ENCODE peak calls at places on chromosomes 6 and 20, in six cellular contexts. One of them, this sample, is unnamed.

GRCh38 chr6:44004625-44005506 is 122.4 kb downstream of the MRPL14 start:
- DNase-seq in SK-N-SH: peak
- DNase-seq in endodermal cell: peak
- DNase-seq in HCT116: no peak
- DNase-seq in psoas muscle: no peak
- DNase-seq in coronary artery: no peak
- DNase-seq in this sample: no peak

GRCh38 chr6:168596316-168596715 is 155.3 kb downstream of the SMOC2 start:
- DNase-seq in SK-N-SH: no peak
- DNase-seq in coronary artery: peak
- DNase-seq in psoas muscle: no peak
- DNase-seq in HCT116: no peak
- DNase-seq in endodermal cell: no peak
- DNase-seq in this sample: no peak

GRCh38 chr6:150413768-150414167 is 45.0 kb downstream of the IYD start:
- DNase-seq in coronary artery: no peak
- DNase-seq in psoas muscle: no peak
- DNase-seq in HCT116: no peak
- DNase-seq in SK-N-SH: no peak
- DNase-seq in endodermal cell: no peak
- DNase-seq in this sample: no peak

GRCh38 chr20:44841955-44842354 is 31.6 kb upstream of the RIMS4 start:
- DNase-seq in endodermal cell: no peak
- DNase-seq in coronary artery: no peak
- DNase-seq in psoas muscle: no peak
- DNase-seq in HCT116: no peak
- DNase-seq in SK-N-SH: no peak
- DNase-seq in this sample: no peak

GRCh38 chr6:7723041-7723447 is 2.9 kb upstream of the BMP6 start:
- DNase-seq in HCT116: peak
- DNase-seq in psoas muscle: peak
- DNase-seq in endodermal cell: peak
- DNase-seq in SK-N-SH: peak
- DNase-seq in coronary artery: no peak
- DNase-seq in this sample: peak

GRCh38 chr6:22437665-22438064 is 131.7 kb upstream of the HDGFL1 start:
- DNase-seq in endodermal cell: no peak
- DNase-seq in coronary artery: no peak
- DNase-seq in SK-N-SH: no peak
- DNase-seq in HCT116: no peak
- DNase-seq in psoas muscle: no peak
- DNase-seq in this sample: no peak

GRCh38 chr20:49768204-49769124 is 44.2 kb upstream of the SLC9A8 start:
- DNase-seq in SK-N-SH: no peak
- DNase-seq in endodermal cell: peak
- DNase-seq in HCT116: no peak
- DNase-seq in coronary artery: no peak
- DNase-seq in psoas muscle: peak
- DNase-seq in this sample: peak

GRCh38 chr20:45044601-45045000 is 56.3 kb downstream of the KCNS1 start:
- DNase-seq in endodermal cell: no peak
- DNase-seq in HCT116: no peak
- DNase-seq in psoas muscle: no peak
- DNase-seq in SK-N-SH: no peak
- DNase-seq in coronary artery: no peak
- DNase-seq in this sample: no peak

GRCh38 chr6:28808383-28808782 is 115.4 kb downstream of the TRIM27 start:
- DNase-seq in coronary artery: no peak
- DNase-seq in psoas muscle: no peak
- DNase-seq in endodermal cell: no peak
- DNase-seq in HCT116: no peak
- DNase-seq in SK-N-SH: no peak
- DNase-seq in this sample: no peak

GRCh38 chr6:81749704-81750103 is 2.8 kb downstream of the TENT5A start:
- DNase-seq in psoas muscle: no peak
- DNase-seq in coronary artery: no peak
- DNase-seq in HCT116: no peak
- DNase-seq in endodermal cell: no peak
- DNase-seq in SK-N-SH: no peak
- DNase-seq in this sample: no peak

GRCh38 chr20:39897058-39897457 is 792.0 kb downstream of the MAFB start:
- DNase-seq in endodermal cell: no peak
- DNase-seq in psoas muscle: no peak
- DNase-seq in HCT116: no peak
- DNase-seq in SK-N-SH: no peak
- DNase-seq in coronary artery: no peak
- DNase-seq in this sample: no peak

GRCh38 chr20:4040283-4041179 is 25.2 kb upstream of the RNF24 start:
- DNase-seq in SK-N-SH: no peak
- DNase-seq in endodermal cell: peak
- DNase-seq in coronary artery: no peak
- DNase-seq in HCT116: no peak
- DNase-seq in psoas muscle: no peak
- DNase-seq in this sample: no peak

GRCh38 chr20:42612262-42612661 is 577.4 kb downstream of the PTPRT start:
- DNase-seq in SK-N-SH: no peak
- DNase-seq in HCT116: no peak
- DNase-seq in coronary artery: no peak
- DNase-seq in endodermal cell: no peak
- DNase-seq in psoas muscle: no peak
- DNase-seq in this sample: no peak

GRCh38 chr6:112054520-112055160 is 736 bp downstream of the CCN6 start:
- DNase-seq in endodermal cell: no peak
- DNase-seq in SK-N-SH: no peak
- DNase-seq in HCT116: no peak
- DNase-seq in psoas muscle: no peak
- DNase-seq in coronary artery: no peak
- DNase-seq in this sample: no peak

GRCh38 chr6:131846023-131846663 is 38.3 kb downstream of the ENPP1 start:
- DNase-seq in psoas muscle: no peak
- DNase-seq in HCT116: no peak
- DNase-seq in SK-N-SH: no peak
- DNase-seq in endodermal cell: no peak
- DNase-seq in coronary artery: no peak
- DNase-seq in this sample: no peak

DNA sequence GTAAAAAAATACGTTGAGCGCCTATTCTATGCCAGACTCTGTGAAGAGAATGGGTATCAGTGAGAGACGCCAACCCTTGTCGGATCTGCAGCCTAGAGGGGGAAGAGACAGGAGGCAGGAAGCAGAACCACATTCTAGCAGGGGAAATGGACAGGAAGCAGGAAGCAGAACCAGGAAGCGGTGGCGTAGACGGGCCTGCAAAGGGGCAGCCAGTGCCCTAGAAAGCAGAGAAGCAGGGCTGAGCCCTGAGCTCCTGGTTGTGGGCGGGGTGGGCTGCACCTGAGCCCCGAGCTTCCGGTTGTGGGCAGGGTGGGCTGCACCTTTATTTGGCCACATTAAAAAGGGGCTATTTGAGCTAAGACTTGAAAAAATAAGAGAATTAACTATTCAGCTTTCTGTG is 71.9 kb downstream of the FAM120B start:
- DNase-seq in psoas muscle: no peak
- DNase-seq in coronary artery: no peak
- DNase-seq in SK-N-SH: no peak
- DNase-seq in endodermal cell: no peak
- DNase-seq in HCT116: no peak
- DNase-seq in this sample: no peak
- H3K27ac ChIP-seq in psoas muscle: no peak
- H3K27ac ChIP-seq in coronary artery: no peak
- H3K27ac ChIP-seq in SK-N-SH: no peak
- H3K27ac ChIP-seq in endodermal cell: no peak
- H3K27ac ChIP-seq in HCT116: no peak
- H3K27ac ChIP-seq in this sample: no peak

DNA sequence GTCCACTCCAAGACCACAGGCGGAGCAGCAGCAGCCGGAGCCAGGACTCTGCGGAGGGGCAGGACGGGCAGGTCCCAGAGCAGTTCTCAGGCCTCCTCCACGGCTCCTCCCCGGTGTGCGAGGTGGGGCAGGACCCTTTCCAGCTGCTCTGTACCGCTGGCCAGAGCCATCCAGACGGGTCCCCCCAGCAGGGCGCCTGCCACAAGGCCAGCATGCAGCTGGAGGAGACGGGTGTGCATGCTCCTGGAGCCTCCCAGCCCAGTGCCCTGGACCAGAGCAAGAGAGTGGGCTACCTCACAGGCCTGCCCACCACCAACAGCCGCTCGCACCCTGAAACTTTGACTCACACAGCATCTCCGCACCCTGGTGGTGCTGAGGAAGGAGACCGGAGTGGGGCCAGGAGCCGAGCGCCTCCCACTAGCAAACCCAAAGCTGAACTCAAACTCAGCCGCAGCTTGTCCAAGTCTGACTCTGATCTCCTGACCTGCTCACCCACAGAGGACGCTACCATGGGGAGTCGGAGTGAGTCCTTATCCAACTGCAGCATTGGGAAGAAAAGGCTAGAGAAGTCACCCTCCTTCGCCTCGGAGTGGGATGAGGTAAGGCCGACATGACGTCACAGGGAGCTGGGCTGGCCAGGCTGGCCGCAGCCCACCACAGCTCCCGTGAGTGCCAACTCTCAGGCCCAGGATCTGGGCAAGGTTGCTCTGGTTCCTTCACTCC is 123.5 kb downstream of the TCP11 start:
- DNase-seq in coronary artery: peak
- DNase-seq in endodermal cell: peak
- DNase-seq in psoas muscle: peak
- DNase-seq in SK-N-SH: no peak
- DNase-seq in HCT116: no peak
- DNase-seq in this sample: no peak
- H3K4me3 ChIP-seq in coronary artery: peak
- H3K4me3 ChIP-seq in endodermal cell: no peak
- H3K4me3 ChIP-seq in psoas muscle: peak
- H3K4me3 ChIP-seq in SK-N-SH: no peak
- H3K4me3 ChIP-seq in HCT116: no peak
- H3K4me3 ChIP-seq in this sample: no peak

GRCh38 chr6:4549556-4550226 is 226.5 kb upstream of the CDYL start:
- DNase-seq in endodermal cell: no peak
- DNase-seq in coronary artery: no peak
- DNase-seq in SK-N-SH: no peak
- DNase-seq in HCT116: no peak
- DNase-seq in psoas muscle: no peak
- DNase-seq in this sample: no peak

GRCh38 chr6:4554645-4555044 is 221.6 kb upstream of the CDYL start:
- DNase-seq in endodermal cell: no peak
- DNase-seq in HCT116: no peak
- DNase-seq in psoas muscle: no peak
- DNase-seq in SK-N-SH: no peak
- DNase-seq in coronary artery: no peak
- DNase-seq in this sample: no peak

GRCh38 chr6:4545929-4546328 is 230.3 kb upstream of the CDYL start:
- DNase-seq in SK-N-SH: no peak
- DNase-seq in coronary artery: no peak
- DNase-seq in psoas muscle: no peak
- DNase-seq in HCT116: no peak
- DNase-seq in endodermal cell: no peak
- DNase-seq in this sample: no peak

GRCh38 chr6:4553387-4553786 is 222.8 kb upstream of the CDYL start:
- DNase-seq in coronary artery: no peak
- DNase-seq in SK-N-SH: no peak
- DNase-seq in HCT116: no peak
- DNase-seq in psoas muscle: no peak
- DNase-seq in endodermal cell: no peak
- DNase-seq in this sample: no peak

GRCh38 chr6:4550227-4550597 is 226.0 kb upstream of the CDYL start:
- DNase-seq in SK-N-SH: no peak
- DNase-seq in HCT116: no peak
- DNase-seq in coronary artery: no peak
- DNase-seq in psoas muscle: no peak
- DNase-seq in endodermal cell: no peak
- DNase-seq in this sample: no peak
- H3K27ac ChIP-seq in SK-N-SH: no peak
- H3K27ac ChIP-seq in HCT116: no peak
- H3K27ac ChIP-seq in coronary artery: no peak
- H3K27ac ChIP-seq in psoas muscle: no peak
- H3K27ac ChIP-seq in endodermal cell: no peak
- H3K27ac ChIP-seq in this sample: no peak

GRCh38 chr6:20279051-20279450 is 66.8 kb upstream of the MBOAT1 start:
- DNase-seq in psoas muscle: no peak
- DNase-seq in endodermal cell: no peak
- DNase-seq in SK-N-SH: no peak
- DNase-seq in coronary artery: no peak
- DNase-seq in HCT116: no peak
- DNase-seq in this sample: no peak
- H3K4me3 ChIP-seq in psoas muscle: no peak
- H3K4me3 ChIP-seq in endodermal cell: no peak
- H3K4me3 ChIP-seq in SK-N-SH: no peak
- H3K4me3 ChIP-seq in coronary artery: no peak
- H3K4me3 ChIP-seq in HCT116: no peak
- H3K4me3 ChIP-seq in this sample: no peak

GRCh38 chr6:36759177-36759757 is 61.6 kb downstream of the RAB44 start:
- DNase-seq in SK-N-SH: peak
- DNase-seq in psoas muscle: peak
- DNase-seq in coronary artery: peak
- DNase-seq in HCT116: peak
- DNase-seq in endodermal cell: peak
- DNase-seq in this sample: peak

GRCh38 chr6:36765190-36765941 is 67.7 kb downstream of the RAB44 start:
- DNase-seq in endodermal cell: no peak
- DNase-seq in psoas muscle: no peak
- DNase-seq in HCT116: no peak
- DNase-seq in SK-N-SH: no peak
- DNase-seq in coronary artery: no peak
- DNase-seq in this sample: no peak

GRCh38 chr6:36758516-36759176 is 61.0 kb downstream of the RAB44 start:
- DNase-seq in coronary artery: no peak
- DNase-seq in psoas muscle: no peak
- DNase-seq in HCT116: no peak
- DNase-seq in SK-N-SH: no peak
- DNase-seq in endodermal cell: peak
- DNase-seq in this sample: peak

GRCh38 chr6:36760685-36761435 is 63.2 kb downstream of the RAB44 start:
- DNase-seq in endodermal cell: no peak
- DNase-seq in SK-N-SH: no peak
- DNase-seq in HCT116: no peak
- DNase-seq in psoas muscle: no peak
- DNase-seq in coronary artery: no peak
- DNase-seq in this sample: no peak

DNA sequence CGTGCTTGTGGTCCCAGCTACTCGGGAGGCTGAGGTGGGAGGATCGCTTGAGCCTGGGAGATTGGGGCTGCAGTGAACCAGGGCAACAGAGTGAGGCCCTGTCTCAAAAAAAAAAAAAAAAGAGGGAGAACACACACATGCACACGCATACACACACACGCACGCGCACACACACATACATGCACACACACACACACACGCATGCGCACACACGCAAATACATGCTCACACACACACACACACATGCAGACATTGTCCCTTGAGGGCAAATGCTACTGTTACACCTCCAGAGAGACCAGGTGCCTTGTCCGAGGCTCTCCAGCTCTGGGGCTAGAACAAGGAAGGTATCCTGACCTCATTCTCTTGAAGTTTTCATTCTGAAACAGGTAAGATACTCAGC is 64.5 kb downstream of the RAB44 start:
- DNase-seq in coronary artery: no peak
- DNase-seq in SK-N-SH: no peak
- DNase-seq in HCT116: no peak
- DNase-seq in psoas muscle: no peak
- DNase-seq in endodermal cell: no peak
- DNase-seq in this sample: no peak
- H3K27ac ChIP-seq in coronary artery: no peak
- H3K27ac ChIP-seq in SK-N-SH: no peak
- H3K27ac ChIP-seq in HCT116: no peak
- H3K27ac ChIP-seq in psoas muscle: no peak
- H3K27ac ChIP-seq in endodermal cell: no peak
- H3K27ac ChIP-seq in this sample: no peak

GRCh38 chr20:62409086-62409853 is 2.2 kb upstream of the CABLES2 start:
- DNase-seq in endodermal cell: no peak
- DNase-seq in SK-N-SH: no peak
- DNase-seq in psoas muscle: no peak
- DNase-seq in coronary artery: no peak
- DNase-seq in HCT116: no peak
- DNase-seq in this sample: no peak
- H3K4me3 ChIP-seq in endodermal cell: no peak
- H3K4me3 ChIP-seq in SK-N-SH: no peak
- H3K4me3 ChIP-seq in psoas muscle: no peak
- H3K4me3 ChIP-seq in coronary artery: no peak
- H3K4me3 ChIP-seq in HCT116: no peak
- H3K4me3 ChIP-seq in this sample: no peak